ENCODE peak calls at places on chromosomes 11 and 22, in six cellular contexts. Z is astrocyte of the spinal cord, N is uterus, L is neural progenitor cell, O is Calu3, U is left ventricle myocardium inferior. D is an unnamed sample.

GRCh38 chr11:4922304-4922703 is 1.8 kb downstream of the OR51G1 start:
- DNase-seq in Z (no peak), N (no peak), L (no peak), O (no peak), U (no peak), D (no peak)

GRCh38 chr22:36865346-36865745 is 4.5 kb downstream of the NCF4 start:
- DNase-seq in Z (no peak), N (no peak), L (peak), O (no peak), U (no peak), D (peak)

GRCh38 chr11:11022126-11022730 is 164.4 kb upstream of the ZBED5 start:
- DNase-seq in Z (peak), N (no peak), L (no peak), O (peak), U (no peak), D (no peak)

GRCh38 chr11:45678962-45679361 is 13.5 kb upstream of the CHST1 start:
- DNase-seq in Z (no peak), N (no peak), L (no peak), O (no peak), U (no peak), D (no peak)

GRCh38 chr11:70505761-70506657 is 107.7 kb downstream of the CTTN start:
- DNase-seq in Z (no peak), N (no peak), L (no peak), O (no peak), U (peak), D (no peak)

GRCh38 chr11:31477528-31478255 is 31.7 kb downstream of the IMMP1L start:
- DNase-seq in Z (no peak), N (no peak), L (no peak), O (no peak), U (no peak), D (no peak)

GRCh38 chr11:74636633-74637184 is 44.3 kb downstream of the POLD3 start:
- DNase-seq in Z (peak), N (no peak), L (no peak), O (no peak), U (no peak), D (no peak)

GRCh38 chr11:126328001-126328390 is 24.1 kb downstream of the DCPS start:
- DNase-seq in Z (no peak), N (no peak), L (no peak), O (no peak), U (no peak), D (no peak)

GRCh38 chr11:10454506-10454901 is 560 bp upstream of the AMPD3 start:
- DNase-seq in Z (no peak), N (no peak), L (no peak), O (no peak), U (no peak), D (no peak)

GRCh38 chr11:9280655-9281301 is 15.6 kb upstream of the DENND5A start:
- DNase-seq in Z (peak), N (no peak), L (no peak), O (peak), U (no peak), D (no peak)

GRCh38 chr22:35752172-35752832 is 34.6 kb downstream of the APOL5 start:
- DNase-seq in Z (no peak), N (no peak), L (peak), O (no peak), U (no peak), D (no peak)

GRCh38 chr11:118530180-118530682 is 761 bp upstream of the TMEM25 start:
- DNase-seq in Z (peak), N (no peak), L (no peak), O (no peak), U (no peak), D (no peak)
- TF ChIP-seq CTCF in Z (no peak), N (no peak), L (no peak), O (no peak), U (no peak), D (no peak)

GRCh38 chr22:19719488-19720021 is 3.8 kb upstream of the GP1BB start:
- DNase-seq in Z (no peak), N (no peak), L (no peak), O (no peak), U (no peak), D (no peak)

GRCh38 chr22:19717691-19718254 is 3.5 kb downstream of the SEPTIN5 start:
- DNase-seq in Z (peak), N (peak), L (peak), O (peak), U (peak), D (peak)

GRCh38 chr22:19717181-19717580 is 2.9 kb downstream of the SEPTIN5 start:
- DNase-seq in Z (no peak), N (no peak), L (no peak), O (no peak), U (no peak), D (no peak)

GRCh38 chr22:19719055-19719482 is 4.3 kb upstream of the GP1BB start:
- DNase-seq in Z (no peak), N (no peak), L (no peak), O (no peak), U (peak), D (no peak)

DNA sequence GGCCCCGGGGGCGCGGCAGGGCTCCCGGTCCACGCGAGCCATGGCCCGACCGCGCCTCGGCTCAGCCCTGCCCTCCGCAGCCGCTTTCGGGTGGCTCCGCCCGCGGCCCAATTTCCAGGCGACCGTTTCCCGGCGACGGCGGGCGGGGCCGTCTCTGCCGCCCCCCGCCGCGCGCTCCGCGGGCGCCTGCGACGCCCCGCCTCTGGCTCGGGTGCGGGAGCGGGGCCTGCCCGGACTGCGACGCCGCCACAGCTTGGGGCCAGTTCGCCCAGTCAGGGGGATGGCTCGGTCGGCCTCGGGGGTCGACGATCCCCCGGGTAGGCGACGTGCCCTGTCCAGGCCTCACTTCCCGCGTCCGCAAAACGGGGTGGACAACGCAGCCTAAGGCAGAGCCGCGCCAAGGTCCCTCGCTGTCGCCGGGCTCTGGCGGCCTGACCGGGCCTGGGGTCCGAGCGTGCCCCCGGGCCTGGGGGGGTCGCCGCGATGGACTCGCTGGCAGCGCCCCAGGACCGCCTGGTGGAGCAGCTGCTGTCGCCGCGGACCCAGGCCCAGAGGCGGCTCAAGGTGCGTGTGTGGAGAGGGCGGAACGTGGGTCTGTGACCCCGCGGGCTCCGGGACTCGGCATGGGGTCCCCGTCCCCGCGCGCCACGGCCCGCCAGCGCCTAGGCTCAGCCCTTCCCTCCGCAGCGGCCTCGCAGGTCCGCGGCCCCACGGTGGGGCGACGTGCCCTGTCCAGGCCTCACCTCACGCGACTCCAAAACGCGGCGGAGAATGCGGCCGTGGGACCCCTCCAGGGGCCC is 4.2 kb downstream of the SEPTIN5 start:
- DNase-seq in Z (no peak), N (no peak), L (no peak), O (no peak), U (no peak), D (no peak)
- TF ChIP-seq CTCF in Z (no peak), N (no peak), L (no peak), O (no peak), U (peak), D (no peak)

GRCh38 chr11:76599041-76600013 is 71.2 kb downstream of the LRRC32 start:
- DNase-seq in Z (peak), N (no peak), L (no peak), O (no peak), U (no peak), D (no peak)
- TF ChIP-seq CTCF in Z (no peak), N (no peak), L (no peak), O (no peak), U (no peak), D (no peak)

DNA sequence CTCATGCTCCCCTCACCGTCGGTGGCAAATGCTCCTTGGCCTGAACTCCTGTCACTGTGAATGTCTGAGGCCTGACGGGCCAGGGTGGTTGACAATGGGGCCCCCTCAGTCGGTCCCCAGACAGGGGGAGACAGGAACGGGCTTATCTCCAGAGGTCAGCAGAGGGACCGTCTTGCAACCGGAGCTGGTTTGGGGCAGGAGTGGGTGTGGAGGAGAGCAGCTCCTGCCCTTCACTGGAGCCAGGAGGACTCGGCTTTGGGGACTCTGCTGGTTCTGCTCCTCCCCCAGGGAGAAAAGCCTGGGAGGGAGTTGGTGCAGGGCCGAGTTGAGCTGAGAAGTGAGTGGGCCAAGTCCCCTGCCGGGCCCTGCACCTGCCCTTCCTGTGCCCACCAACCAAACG is 354.4 kb downstream of the BRD1 start:
- DNase-seq in Z (no peak), N (no peak), L (no peak), O (no peak), U (no peak), D (no peak)
- TF ChIP-seq CTCF in Z (no peak), N (no peak), L (no peak), O (no peak), U (no peak), D (no peak)